ENCODE peak calls at places on chromosomes 16 and 17, in five cellular contexts. V, P, W, M and N are unnamed samples.

GRCh38 chr16:22031483-22032083 is 23.7 kb downstream of the MOSMO start:
- DNase-seq in W (no peak), M (no peak), V (no peak), P (no peak), N (no peak)

GRCh38 chr16:31700200-31700529 is 172.5 kb downstream of the AHSP start:
- DNase-seq in V (no peak), P (no peak), M (no peak), W (no peak), N (no peak)

GRCh38 chr17:47897561-47897960 is 1.5 kb downstream of the SP2 start:
- DNase-seq in V (no peak), M (no peak), W (no peak), P (no peak), N (no peak)

GRCh38 chr17:44210342-44211192 is 8.9 kb downstream of the UBTF start:
- DNase-seq in W (no peak), V (peak; percentile 94), P (peak; percentile 92), M (peak; percentile 96), N (peak; percentile 99)

GRCh38 chr17:77036841-77037381 is 103.9 kb upstream of the SEC14L1 start:
- DNase-seq in V (no peak), M (no peak), W (no peak), P (peak; percentile 31), N (no peak)

GRCh38 chr17:58323420-58324408 is 4.9 kb downstream of the TSPOAP1 start:
- DNase-seq in M (no peak), W (no peak), P (no peak), V (no peak), N (peak; percentile 68)

GRCh38 chr17:16100737-16101400 is 101.2 kb downstream of the TTC19 start:
- DNase-seq in P (peak; percentile 29), M (no peak), W (no peak), V (no peak), N (no peak)

GRCh38 chr17:39652635-39653315 is 12.4 kb upstream of the TCAP start:
- DNase-seq in V (peak; percentile 59), P (no peak), W (no peak), M (no peak), N (no peak)

GRCh38 chr16:86975445-86975844 is 341.7 kb downstream of the C16orf95 start:
- DNase-seq in P (no peak), M (no peak), W (no peak), V (peak; percentile 82), N (no peak)

GRCh38 chr17:75908201-75908600 is 3.5 kb upstream of the MRPL38 start:
- DNase-seq in M (no peak), V (no peak), P (no peak), W (no peak), N (no peak)

GRCh38 chr17:27663862-27664605 is 33.0 kb downstream of the LGALS9 start:
- DNase-seq in W (no peak), M (no peak), V (no peak), P (no peak), N (peak; percentile 67)

GRCh38 chr17:66002807-66003206 is 189.1 kb downstream of the CEP112 start:
- DNase-seq in M (no peak), V (no peak), P (no peak), W (no peak), N (no peak)

GRCh38 chr17:58320163-58320558 is 8.4 kb downstream of the TSPOAP1 start:
- DNase-seq in V (no peak), P (no peak), M (peak; percentile 50), W (no peak), N (no peak)

GRCh38 chr17:75325827-75326586 is 36.8 kb upstream of the SLC25A19 start:
- DNase-seq in P (no peak), V (no peak), W (no peak), M (no peak), N (peak; percentile 53)

GRCh38 chr16:2751577-2752034 is 832 bp upstream of the SRRM2 start:
- DNase-seq in P (no peak), M (peak; percentile 55), W (no peak), V (peak; percentile 92), N (peak; percentile 87)

GRCh38 chr17:7431231-7431630 is 2.6 kb downstream of the SPEM3 start:
- DNase-seq in V (no peak), P (no peak), W (no peak), M (no peak), N (no peak)

GRCh38 chr16:30894540-30895368 is 877 bp upstream of the BCL7C start:
- DNase-seq in V (no peak), M (no peak), W (no peak), P (no peak), N (no peak)

GRCh38 chr16:50816901-50817555 is 75.1 kb downstream of the CYLD start:
- DNase-seq in M (no peak), V (no peak), W (no peak), P (no peak), N (no peak)

GRCh38 chr16:3122926-3123570 is 10.7 kb downstream of the ZNF205 start:
- DNase-seq in P (no peak), V (no peak), M (no peak), W (no peak), N (no peak)

GRCh38 chr17:79950306-79950705 is 85.4 kb downstream of the TBC1D16 start:
- DNase-seq in V (peak; percentile 65), P (peak; percentile 69), M (peak; percentile 41), W (no peak), N (no peak)

GRCh38 chr17:79947351-79948031 is 88.2 kb downstream of the TBC1D16 start:
- DNase-seq in M (peak; percentile 58), P (no peak), W (no peak), V (no peak), N (peak; percentile 66)

GRCh38 chr17:79949646-79950292 is 85.9 kb downstream of the TBC1D16 start:
- DNase-seq in P (no peak), V (peak; percentile 95), W (no peak), M (peak; percentile 56), N (no peak)

GRCh38 chr17:79948406-79948917 is 87.2 kb downstream of the TBC1D16 start:
- DNase-seq in W (no peak), P (no peak), M (no peak), V (no peak), N (peak; percentile 49)

GRCh38 chr17:79948918-79949645 is 86.6 kb downstream of the TBC1D16 start:
- DNase-seq in W (no peak), M (peak; percentile 57), V (no peak), P (no peak), N (peak; percentile 65)
- TF ChIP-seq POLR2AphosphoS5 in W (no peak), M (no peak), V (no peak), P (no peak), N (no peak)

GRCh38 chr16:88719933-88720296 is 13.6 kb downstream of the CTU2 start:
- DNase-seq in M (no peak), V (no peak), P (no peak), W (no peak), N (no peak)
- H3K4me1 ChIP-seq in M (peaks cover 13% of the 10 kb centered on the region), V (no peaks in the 10 kb centered on the region), P (no peaks in the 10 kb centered on the region), W (no peaks in the 10 kb centered on the region), N (no peaks in the 10 kb centered on the region)

GRCh38 chr17:79650861-79651260 is 40.0 kb upstream of the RBFOX3 start:
- DNase-seq in M (peak; percentile 56), V (no peak), P (peak; percentile 21), W (no peak), N (no peak)
- TF ChIP-seq POLR2AphosphoS5 in M (no peak), V (no peak), P (no peak), W (no peak), N (no peak)

GRCh38 chr17:81037783-81038733 is 3.1 kb downstream of the BAIAP2 start:
- DNase-seq in P (peak; percentile 84), M (no peak), V (peak; percentile 57), W (no peak), N (no peak)

GRCh38 chr17:81040791-81041337 is 5.9 kb downstream of the BAIAP2 start:
- DNase-seq in M (no peak), P (no peak), V (peak; percentile 82), W (no peak), N (no peak)

GRCh38 chr17:81039096-81039495 is 4.1 kb downstream of the BAIAP2 start:
- DNase-seq in M (no peak), W (no peak), P (no peak), V (no peak), N (peak; percentile 76)

GRCh38 chr17:81042606-81043005 is 7.7 kb downstream of the BAIAP2 start:
- DNase-seq in W (no peak), P (no peak), M (no peak), V (no peak), N (no peak)

DNA sequence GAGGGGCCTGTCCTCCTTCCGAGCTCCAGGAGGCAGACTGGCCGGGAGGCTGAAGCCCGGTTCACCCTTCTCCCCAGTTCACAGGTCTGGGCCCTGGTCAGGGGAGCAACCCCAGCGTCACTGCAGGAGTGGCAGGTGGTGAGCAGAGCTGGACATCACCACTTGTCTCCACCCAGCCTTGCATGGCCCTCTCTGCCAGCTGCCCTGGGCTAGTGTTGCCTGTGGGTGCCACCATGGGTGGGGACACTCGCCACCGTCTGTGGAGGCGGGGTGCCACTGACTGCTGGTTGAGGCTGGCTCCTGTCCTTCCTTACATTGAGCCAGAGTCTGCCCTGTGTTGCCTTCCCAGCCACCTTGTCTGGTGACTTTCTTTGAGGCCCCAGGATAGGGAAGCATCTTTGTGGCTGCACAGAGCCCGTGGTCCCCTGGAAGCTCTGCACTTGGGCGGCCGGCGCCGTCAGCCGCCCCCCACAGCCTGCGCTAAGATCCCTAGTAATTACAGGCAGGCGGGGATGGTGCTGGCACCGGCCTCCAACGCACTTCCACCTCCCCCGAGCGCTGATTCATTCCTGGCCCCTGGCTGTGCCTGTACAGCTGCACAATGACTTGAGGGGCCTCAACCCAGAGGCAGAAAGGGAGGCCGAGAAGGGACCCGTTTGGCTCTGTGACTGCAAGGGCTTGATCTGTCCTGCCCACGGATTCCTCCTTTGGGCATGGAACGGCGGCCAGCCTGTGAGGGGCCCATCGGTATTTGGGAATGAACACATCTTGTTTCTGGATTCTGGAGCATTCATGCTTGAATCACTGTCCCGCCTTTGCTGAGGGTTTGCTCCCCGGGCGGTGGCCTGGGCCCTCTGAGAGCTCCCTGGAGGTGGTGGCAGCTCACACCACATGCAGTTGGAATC is 5.2 kb downstream of the BAIAP2 start:
- DNase-seq in V (no peak), P (no peak), M (no peak), W (no peak), N (no peak)
- H3K4me1 ChIP-seq in V (peaks cover 11% of the 10 kb centered on the region), P (peaks cover 93% of the 10 kb centered on the region), M (peaks cover 89% of the 10 kb centered on the region), W (no peaks in the 10 kb centered on the region), N (peaks cover 18% of the 10 kb centered on the region)